ENCODE peak calls at places on chromosomes 12 and 14, in nine cellular contexts. One of them, this sample, is unnamed.
A peak's percentile ranks its signal among the peaks of the same experiment; 100 is the strongest.

GRCh38 chr12:44558340-44559100 is 317.6 kb downstream of the NELL2 start:
- DNase-seq in uterus: no peak
- DNase-seq in Peyer's patch: no peak
- DNase-seq in pancreas: no peak
- DNase-seq in neural progenitor cell: no peak
- DNase-seq in left lung: no peak
- DNase-seq in fibroblast of lung: no peak
- DNase-seq in CD4-positive, alpha-beta memory T cell: peak; percentile 27
- DNase-seq in GM12878: no peak
- DNase-seq in this sample: no peak

GRCh38 chr14:64704743-64705405 is 650 bp downstream of the PLEKHG3 start:
- DNase-seq in CD4-positive, alpha-beta memory T cell: no peak
- DNase-seq in fibroblast of lung: no peak
- DNase-seq in GM12878: no peak
- DNase-seq in neural progenitor cell: peak; percentile 47
- DNase-seq in pancreas: peak; percentile 46
- DNase-seq in left lung: peak; percentile 48
- DNase-seq in uterus: peak; percentile 31
- DNase-seq in Peyer's patch: peak; percentile 53
- DNase-seq in this sample: no peak

GRCh38 chr12:5718680-5719079 is 226.4 kb downstream of the ANO2 start:
- DNase-seq in fibroblast of lung: no peak
- DNase-seq in Peyer's patch: peak; percentile 49
- DNase-seq in left lung: no peak
- DNase-seq in pancreas: no peak
- DNase-seq in CD4-positive, alpha-beta memory T cell: no peak
- DNase-seq in uterus: peak; percentile 19
- DNase-seq in GM12878: no peak
- DNase-seq in neural progenitor cell: no peak
- DNase-seq in this sample: no peak

GRCh38 chr14:54747616-54748015 is 155.0 kb downstream of the GCH1 start:
- DNase-seq in Peyer's patch: no peak
- DNase-seq in uterus: no peak
- DNase-seq in left lung: no peak
- DNase-seq in GM12878: no peak
- DNase-seq in fibroblast of lung: no peak
- DNase-seq in pancreas: no peak
- DNase-seq in neural progenitor cell: no peak
- DNase-seq in CD4-positive, alpha-beta memory T cell: no peak
- DNase-seq in this sample: no peak

GRCh38 chr14:104085889-104086201 is 345 bp downstream of the ASPG start:
- DNase-seq in pancreas: no peak
- DNase-seq in left lung: no peak
- DNase-seq in Peyer's patch: no peak
- DNase-seq in neural progenitor cell: no peak
- DNase-seq in CD4-positive, alpha-beta memory T cell: no peak
- DNase-seq in fibroblast of lung: no peak
- DNase-seq in GM12878: no peak
- DNase-seq in uterus: no peak
- DNase-seq in this sample: no peak

GRCh38 chr14:36520601-36521525 is 831 bp upstream of the NKX2-1 start:
- DNase-seq in pancreas: no peak
- DNase-seq in neural progenitor cell: peak; percentile 84
- DNase-seq in CD4-positive, alpha-beta memory T cell: no peak
- DNase-seq in left lung: peak; percentile 40
- DNase-seq in fibroblast of lung: peak; percentile 11
- DNase-seq in uterus: no peak
- DNase-seq in Peyer's patch: no peak
- DNase-seq in GM12878: no peak
- DNase-seq in this sample: no peak

GRCh38 chr14:99378782-99379214 is 101.9 kb downstream of the SETD3 start:
- DNase-seq in fibroblast of lung: peak; percentile 4
- DNase-seq in left lung: no peak
- DNase-seq in Peyer's patch: no peak
- DNase-seq in pancreas: no peak
- DNase-seq in uterus: no peak
- DNase-seq in GM12878: no peak
- DNase-seq in neural progenitor cell: no peak
- DNase-seq in CD4-positive, alpha-beta memory T cell: no peak
- DNase-seq in this sample: no peak

GRCh38 chr12:94844452-94844851 is 159.0 kb downstream of the NDUFA12 start:
- DNase-seq in pancreas: no peak
- DNase-seq in Peyer's patch: no peak
- DNase-seq in GM12878: no peak
- DNase-seq in neural progenitor cell: no peak
- DNase-seq in fibroblast of lung: no peak
- DNase-seq in left lung: no peak
- DNase-seq in CD4-positive, alpha-beta memory T cell: no peak
- DNase-seq in uterus: no peak
- DNase-seq in this sample: no peak

GRCh38 chr12:18899678-18900317 is 161.9 kb downstream of the CAPZA3 start:
- DNase-seq in left lung: no peak
- DNase-seq in uterus: no peak
- DNase-seq in fibroblast of lung: no peak
- DNase-seq in Peyer's patch: no peak
- DNase-seq in neural progenitor cell: no peak
- DNase-seq in pancreas: no peak
- DNase-seq in CD4-positive, alpha-beta memory T cell: no peak
- DNase-seq in GM12878: no peak
- DNase-seq in this sample: no peak

GRCh38 chr14:76827696-76828301 is 1.6 kb downstream of the LRRC74A start:
- DNase-seq in GM12878: no peak
- DNase-seq in uterus: peak; percentile 19
- DNase-seq in fibroblast of lung: no peak
- DNase-seq in neural progenitor cell: no peak
- DNase-seq in pancreas: peak; percentile 53
- DNase-seq in left lung: no peak
- DNase-seq in CD4-positive, alpha-beta memory T cell: no peak
- DNase-seq in Peyer's patch: no peak
- DNase-seq in this sample: no peak

GRCh38 chr12:80175307-80175930 is 76.1 kb downstream of the OTOGL start:
- DNase-seq in GM12878: no peak
- DNase-seq in uterus: no peak
- DNase-seq in Peyer's patch: no peak
- DNase-seq in fibroblast of lung: no peak
- DNase-seq in CD4-positive, alpha-beta memory T cell: no peak
- DNase-seq in left lung: no peak
- DNase-seq in pancreas: no peak
- DNase-seq in neural progenitor cell: no peak
- DNase-seq in this sample: no peak

GRCh38 chr14:29822430-29822709 is 105.3 kb downstream of the PRKD1 start:
- DNase-seq in GM12878: no peak
- DNase-seq in fibroblast of lung: peak; percentile 24
- DNase-seq in CD4-positive, alpha-beta memory T cell: no peak
- DNase-seq in neural progenitor cell: no peak
- DNase-seq in left lung: no peak
- DNase-seq in uterus: no peak
- DNase-seq in Peyer's patch: no peak
- DNase-seq in pancreas: no peak
- DNase-seq in this sample: no peak

GRCh38 chr14:84584526-84584925 is 945.4 kb upstream of the FLRT2 start:
- DNase-seq in neural progenitor cell: no peak
- DNase-seq in Peyer's patch: no peak
- DNase-seq in pancreas: no peak
- DNase-seq in uterus: no peak
- DNase-seq in left lung: no peak
- DNase-seq in fibroblast of lung: no peak
- DNase-seq in GM12878: no peak
- DNase-seq in CD4-positive, alpha-beta memory T cell: no peak
- DNase-seq in this sample: no peak

GRCh38 chr12:52061470-52062166 is 8.2 kb upstream of the ATG101 start:
- DNase-seq in fibroblast of lung: no peak
- DNase-seq in neural progenitor cell: peak; percentile 65
- DNase-seq in left lung: no peak
- DNase-seq in uterus: no peak
- DNase-seq in CD4-positive, alpha-beta memory T cell: no peak
- DNase-seq in pancreas: no peak
- DNase-seq in Peyer's patch: no peak
- DNase-seq in GM12878: no peak
- DNase-seq in this sample: no peak

GRCh38 chr12:76547526-76547925 is 12.0 kb downstream of the OSBPL8 start:
- DNase-seq in neural progenitor cell: no peak
- DNase-seq in fibroblast of lung: no peak
- DNase-seq in CD4-positive, alpha-beta memory T cell: no peak
- DNase-seq in left lung: no peak
- DNase-seq in uterus: no peak
- DNase-seq in pancreas: no peak
- DNase-seq in GM12878: no peak
- DNase-seq in Peyer's patch: no peak
- DNase-seq in this sample: no peak

GRCh38 chr12:119666226-119666808 is 1.6 kb upstream of the PRKAB1 start:
- DNase-seq in GM12878: no peak
- DNase-seq in Peyer's patch: no peak
- DNase-seq in left lung: no peak
- DNase-seq in fibroblast of lung: no peak
- DNase-seq in CD4-positive, alpha-beta memory T cell: no peak
- DNase-seq in uterus: no peak
- DNase-seq in neural progenitor cell: no peak
- DNase-seq in pancreas: no peak
- DNase-seq in this sample: no peak

GRCh38 chr12:119667577-119668314 is at the start of gene PRKAB1:
- DNase-seq in CD4-positive, alpha-beta memory T cell: peak; percentile 97
- DNase-seq in Peyer's patch: peak; percentile 99
- DNase-seq in neural progenitor cell: peak; percentile 99
- DNase-seq in pancreas: peak; percentile 97
- DNase-seq in fibroblast of lung: peak; percentile 97
- DNase-seq in GM12878: peak; percentile 89
- DNase-seq in left lung: peak; percentile 97
- DNase-seq in uterus: peak; percentile 93
- DNase-seq in this sample: peak; percentile 96

GRCh38 chr12:119668315-119668651 is 350 bp downstream of the PRKAB1 start:
- DNase-seq in left lung: no peak
- DNase-seq in pancreas: no peak
- DNase-seq in GM12878: no peak
- DNase-seq in fibroblast of lung: peak; percentile 11
- DNase-seq in uterus: no peak
- DNase-seq in neural progenitor cell: no peak
- DNase-seq in Peyer's patch: no peak
- DNase-seq in CD4-positive, alpha-beta memory T cell: no peak
- DNase-seq in this sample: no peak

GRCh38 chr12:119665164-119665929 is 2.6 kb upstream of the PRKAB1 start:
- DNase-seq in fibroblast of lung: no peak
- DNase-seq in GM12878: no peak
- DNase-seq in Peyer's patch: no peak
- DNase-seq in pancreas: no peak
- DNase-seq in uterus: no peak
- DNase-seq in left lung: no peak
- DNase-seq in CD4-positive, alpha-beta memory T cell: no peak
- DNase-seq in neural progenitor cell: no peak
- DNase-seq in this sample: no peak

DNA sequence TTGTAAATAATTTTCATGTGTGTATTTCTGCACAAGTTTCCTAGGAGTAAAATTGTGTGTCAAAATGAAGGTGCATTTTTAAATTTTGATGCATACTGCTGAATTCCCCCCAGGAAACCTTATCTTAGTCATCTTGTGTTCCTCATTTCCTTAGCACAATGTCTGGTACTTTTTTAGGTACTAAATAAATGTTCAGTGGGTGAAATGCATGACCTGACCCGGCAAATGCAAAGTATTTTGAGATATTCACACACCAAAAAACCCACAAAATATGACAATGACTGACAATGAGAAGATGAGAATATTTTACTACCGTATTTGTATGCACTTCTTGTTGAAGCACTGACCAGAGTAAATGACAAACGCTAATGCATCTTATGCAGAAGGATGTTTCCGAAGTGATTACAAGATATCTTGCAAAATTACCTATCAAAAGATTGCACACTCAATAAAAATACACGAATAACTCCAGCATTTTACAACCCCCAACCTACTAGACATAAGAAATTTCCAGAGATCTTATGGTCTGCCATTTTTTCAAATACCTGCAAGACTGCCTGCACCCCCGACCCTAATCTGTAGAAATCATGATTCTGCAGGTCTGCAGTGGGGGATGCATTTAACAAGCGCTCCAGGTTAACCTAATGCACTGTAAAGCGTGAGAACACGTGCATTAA is 895 bp upstream of the PRKAB1 start:
- DNase-seq in neural progenitor cell: no peak
- DNase-seq in Peyer's patch: no peak
- DNase-seq in pancreas: no peak
- DNase-seq in GM12878: peak; percentile 70
- DNase-seq in fibroblast of lung: no peak
- DNase-seq in left lung: no peak
- DNase-seq in CD4-positive, alpha-beta memory T cell: no peak
- DNase-seq in uterus: no peak
- DNase-seq in this sample: no peak
- H3K27ac ChIP-seq in neural progenitor cell: no peak overlapping the region
- H3K27ac ChIP-seq in Peyer's patch: peak overlapping the region; percentile 94
- H3K27ac ChIP-seq in pancreas: no peak overlapping the region
- H3K27ac ChIP-seq in GM12878: peak overlapping the region; percentile 92
- H3K27ac ChIP-seq in fibroblast of lung: no peak overlapping the region
- H3K27ac ChIP-seq in left lung: peak overlapping the region; percentile 98
- H3K27ac ChIP-seq in CD4-positive, alpha-beta memory T cell: peak overlapping the region; percentile 78
- H3K27ac ChIP-seq in uterus: peak overlapping the region; percentile 84
- H3K27ac ChIP-seq in this sample: peak overlapping the region; percentile 90

GRCh38 chr14:100476012-100476822 is 111.0 kb downstream of the BEGAIN start:
- DNase-seq in pancreas: peak; percentile 74
- DNase-seq in GM12878: no peak
- DNase-seq in uterus: no peak
- DNase-seq in CD4-positive, alpha-beta memory T cell: no peak
- DNase-seq in neural progenitor cell: no peak
- DNase-seq in fibroblast of lung: peak; percentile 83
- DNase-seq in Peyer's patch: peak; percentile 66
- DNase-seq in left lung: no peak
- DNase-seq in this sample: no peak
- H3K4me3 ChIP-seq in pancreas: no peak overlapping the region
- H3K4me3 ChIP-seq in GM12878: no peak overlapping the region
- H3K4me3 ChIP-seq in uterus: no peak overlapping the region
- H3K4me3 ChIP-seq in CD4-positive, alpha-beta memory T cell: no peak overlapping the region
- H3K4me3 ChIP-seq in neural progenitor cell: no peak overlapping the region
- H3K4me3 ChIP-seq in fibroblast of lung: no peak overlapping the region
- H3K4me3 ChIP-seq in Peyer's patch: no peak overlapping the region
- H3K4me3 ChIP-seq in left lung: no peak overlapping the region
- H3K4me3 ChIP-seq in this sample: no peak overlapping the region

GRCh38 chr12:104669057-104669770 is 212.5 kb downstream of the CHST11 start:
- DNase-seq in left lung: no peak
- DNase-seq in pancreas: peak; percentile 82
- DNase-seq in fibroblast of lung: peak; percentile 33
- DNase-seq in neural progenitor cell: peak; percentile 47
- DNase-seq in CD4-positive, alpha-beta memory T cell: no peak
- DNase-seq in uterus: peak; percentile 46
- DNase-seq in Peyer's patch: no peak
- DNase-seq in GM12878: no peak
- DNase-seq in this sample: no peak
- H3K4me1 ChIP-seq in left lung: peaks cover 80% of the 10 kb centered on the region
- H3K4me1 ChIP-seq in pancreas: peaks cover 29% of the 10 kb centered on the region
- H3K4me1 ChIP-seq in fibroblast of lung: peaks cover 34% of the 10 kb centered on the region
- H3K4me1 ChIP-seq in neural progenitor cell: peaks cover 26% of the 10 kb centered on the region
- H3K4me1 ChIP-seq in CD4-positive, alpha-beta memory T cell: peaks cover 50% of the 10 kb centered on the region
- H3K4me1 ChIP-seq in uterus: peaks cover 27% of the 10 kb centered on the region
- H3K4me1 ChIP-seq in Peyer's patch: peaks cover 6% of the 10 kb centered on the region
- H3K4me1 ChIP-seq in GM12878: peaks cover 46% of the 10 kb centered on the region
- H3K4me1 ChIP-seq in this sample: peaks cover 42% of the 10 kb centered on the region

DNA sequence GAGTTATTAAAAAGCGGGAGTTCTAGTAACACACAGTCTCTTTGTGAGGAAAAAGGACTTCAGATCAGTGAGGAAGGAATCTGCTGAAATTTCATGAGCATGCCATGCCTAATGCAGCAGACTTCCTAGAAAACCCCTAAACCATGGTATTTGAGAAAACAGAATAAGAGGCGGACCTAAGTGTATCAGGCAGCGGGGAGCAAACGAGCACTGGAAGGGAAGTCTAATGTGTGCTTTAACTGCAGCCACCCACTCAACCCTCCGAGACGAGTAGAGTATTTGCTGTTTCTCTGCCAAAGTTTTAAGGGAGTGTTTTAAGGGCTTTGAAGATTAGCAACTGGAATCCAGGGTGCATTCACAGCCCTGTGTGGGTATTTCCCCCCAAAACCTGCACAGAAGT is 36.5 kb downstream of the ACADS start:
- DNase-seq in left lung: peak; percentile 48
- DNase-seq in Peyer's patch: no peak
- DNase-seq in fibroblast of lung: no peak
- DNase-seq in pancreas: no peak
- DNase-seq in CD4-positive, alpha-beta memory T cell: no peak
- DNase-seq in GM12878: no peak
- DNase-seq in neural progenitor cell: no peak
- DNase-seq in uterus: no peak
- DNase-seq in this sample: no peak
- H3K27ac ChIP-seq in left lung: peak overlapping the region; percentile 33
- H3K27ac ChIP-seq in Peyer's patch: no peak overlapping the region
- H3K27ac ChIP-seq in fibroblast of lung: no peak overlapping the region
- H3K27ac ChIP-seq in pancreas: no peak overlapping the region
- H3K27ac ChIP-seq in CD4-positive, alpha-beta memory T cell: no peak overlapping the region
- H3K27ac ChIP-seq in GM12878: no peak overlapping the region
- H3K27ac ChIP-seq in neural progenitor cell: no peak overlapping the region
- H3K27ac ChIP-seq in uterus: peak overlapping the region; percentile 80
- H3K27ac ChIP-seq in this sample: no peak overlapping the region